ENCODE peak calls at places on chromosomes 3 and 15, in six cellular contexts. O is OCI-M1, H is left colon, P is HFFc6, G is B cell, B is T-helper 2 cell. J is an unnamed sample.

GRCh38 chr3:23867400-23867799 is 49.4 kb downstream of the NKIRAS1 start:
- DNase-seq in O (peak), H (no peak), P (no peak), G (no peak), B (no peak), J (no peak)

GRCh38 chr3:20055020-20055775 is 15.0 kb downstream of the KAT2B start:
- DNase-seq in O (no peak), H (no peak), P (no peak), G (no peak), B (no peak), J (no peak)

GRCh38 chr3:170037463-170038433 is at the start of gene GPR160:
- DNase-seq in O (peak), H (peak), P (no peak), G (peak), B (peak), J (peak)

GRCh38 chr3:113637756-113638155 is 58.7 kb downstream of the USF3 start:
- DNase-seq in O (no peak), H (no peak), P (no peak), G (no peak), B (no peak), J (no peak)

GRCh38 chr3:36907911-36908646 is 36.8 kb downstream of the TRANK1 start:
- DNase-seq in O (peak), H (peak), P (peak), G (peak), B (peak), J (peak)

GRCh38 chr3:152097770-152098169 is 171.0 kb upstream of the MBNL1 start:
- DNase-seq in O (no peak), H (no peak), P (no peak), G (no peak), B (no peak), J (no peak)

GRCh38 chr3:10758304-10759037 is 57.6 kb upstream of the SLC6A11 start:
- DNase-seq in O (peak), H (peak), P (peak), G (peak), B (no peak), J (peak)

GRCh38 chr15:75666823-75667501 is 19.2 kb downstream of the SNX33 start:
- DNase-seq in O (no peak), H (peak), P (peak), G (no peak), B (no peak), J (no peak)

J was measured in effector CD4-positive, alpha-beta T cell.